ENCODE peak calls at places on chromosome 16, in ten cellular contexts. One of them, this sample, is unnamed.

GRCh38 chr16:17416461-17417221 is 54.1 kb downstream of the XYLT1 start:
- DNase-seq in ovary: no peak
- DNase-seq in A549: no peak
- DNase-seq in heart left ventricle: no peak
- DNase-seq in tibial nerve: no peak
- DNase-seq in HCT116: no peak
- DNase-seq in right lobe of liver: no peak
- DNase-seq in IMR-90: peak
- DNase-seq in stomach: no peak
- DNase-seq in NB4: peak
- DNase-seq in this sample: no peak

GRCh38 chr16:9033125-9033830 is 58.2 kb upstream of the HAPSTR1 start:
- DNase-seq in ovary: peak
- DNase-seq in A549: peak
- DNase-seq in heart left ventricle: no peak
- DNase-seq in tibial nerve: no peak
- DNase-seq in HCT116: peak
- DNase-seq in right lobe of liver: peak
- DNase-seq in IMR-90: peak
- DNase-seq in stomach: peak
- DNase-seq in NB4: peak
- DNase-seq in this sample: no peak

GRCh38 chr16:86566601-86566965 is at the start of gene FOXC2:
- DNase-seq in ovary: peak
- DNase-seq in A549: peak
- DNase-seq in heart left ventricle: peak
- DNase-seq in tibial nerve: peak
- DNase-seq in HCT116: no peak
- DNase-seq in right lobe of liver: no peak
- DNase-seq in IMR-90: peak
- DNase-seq in stomach: peak
- DNase-seq in NB4: no peak
- DNase-seq in this sample: peak

GRCh38 chr16:11303405-11304138 is 22.4 kb upstream of the PRM1 start:
- DNase-seq in ovary: no peak
- DNase-seq in A549: no peak
- DNase-seq in heart left ventricle: no peak
- DNase-seq in tibial nerve: no peak
- DNase-seq in HCT116: no peak
- DNase-seq in right lobe of liver: no peak
- DNase-seq in IMR-90: no peak
- DNase-seq in stomach: peak
- DNase-seq in NB4: no peak
- DNase-seq in this sample: no peak

GRCh38 chr16:66342294-66342900 is 24.1 kb upstream of the CDH5 start:
- DNase-seq in ovary: no peak
- DNase-seq in A549: peak
- DNase-seq in heart left ventricle: no peak
- DNase-seq in tibial nerve: no peak
- DNase-seq in HCT116: no peak
- DNase-seq in right lobe of liver: no peak
- DNase-seq in IMR-90: no peak
- DNase-seq in stomach: no peak
- DNase-seq in NB4: peak
- DNase-seq in this sample: no peak

GRCh38 chr16:9859706-9860105 is 322.5 kb downstream of the GRIN2A start:
- DNase-seq in ovary: no peak
- DNase-seq in A549: no peak
- DNase-seq in heart left ventricle: no peak
- DNase-seq in tibial nerve: no peak
- DNase-seq in HCT116: no peak
- DNase-seq in right lobe of liver: no peak
- DNase-seq in IMR-90: no peak
- DNase-seq in stomach: no peak
- DNase-seq in NB4: no peak
- DNase-seq in this sample: no peak

GRCh38 chr16:21169249-21169981 is 10.9 kb downstream of the LDAF1 start:
- DNase-seq in ovary: no peak
- DNase-seq in A549: no peak
- DNase-seq in heart left ventricle: no peak
- DNase-seq in tibial nerve: no peak
- DNase-seq in HCT116: no peak
- DNase-seq in right lobe of liver: no peak
- DNase-seq in IMR-90: peak
- DNase-seq in stomach: no peak
- DNase-seq in NB4: no peak
- DNase-seq in this sample: no peak

GRCh38 chr16:67026570-67026969 is 2.4 kb upstream of the CBFB start:
- DNase-seq in ovary: no peak
- DNase-seq in A549: no peak
- DNase-seq in heart left ventricle: no peak
- DNase-seq in tibial nerve: no peak
- DNase-seq in HCT116: no peak
- DNase-seq in right lobe of liver: peak
- DNase-seq in IMR-90: no peak
- DNase-seq in stomach: no peak
- DNase-seq in NB4: no peak
- DNase-seq in this sample: no peak

GRCh38 chr16:14289692-14290340 is 218.7 kb downstream of the MRTFB start:
- DNase-seq in ovary: no peak
- DNase-seq in A549: peak
- DNase-seq in heart left ventricle: no peak
- DNase-seq in tibial nerve: no peak
- DNase-seq in HCT116: peak
- DNase-seq in right lobe of liver: peak
- DNase-seq in IMR-90: peak
- DNase-seq in stomach: peak
- DNase-seq in NB4: peak
- DNase-seq in this sample: peak

DNA sequence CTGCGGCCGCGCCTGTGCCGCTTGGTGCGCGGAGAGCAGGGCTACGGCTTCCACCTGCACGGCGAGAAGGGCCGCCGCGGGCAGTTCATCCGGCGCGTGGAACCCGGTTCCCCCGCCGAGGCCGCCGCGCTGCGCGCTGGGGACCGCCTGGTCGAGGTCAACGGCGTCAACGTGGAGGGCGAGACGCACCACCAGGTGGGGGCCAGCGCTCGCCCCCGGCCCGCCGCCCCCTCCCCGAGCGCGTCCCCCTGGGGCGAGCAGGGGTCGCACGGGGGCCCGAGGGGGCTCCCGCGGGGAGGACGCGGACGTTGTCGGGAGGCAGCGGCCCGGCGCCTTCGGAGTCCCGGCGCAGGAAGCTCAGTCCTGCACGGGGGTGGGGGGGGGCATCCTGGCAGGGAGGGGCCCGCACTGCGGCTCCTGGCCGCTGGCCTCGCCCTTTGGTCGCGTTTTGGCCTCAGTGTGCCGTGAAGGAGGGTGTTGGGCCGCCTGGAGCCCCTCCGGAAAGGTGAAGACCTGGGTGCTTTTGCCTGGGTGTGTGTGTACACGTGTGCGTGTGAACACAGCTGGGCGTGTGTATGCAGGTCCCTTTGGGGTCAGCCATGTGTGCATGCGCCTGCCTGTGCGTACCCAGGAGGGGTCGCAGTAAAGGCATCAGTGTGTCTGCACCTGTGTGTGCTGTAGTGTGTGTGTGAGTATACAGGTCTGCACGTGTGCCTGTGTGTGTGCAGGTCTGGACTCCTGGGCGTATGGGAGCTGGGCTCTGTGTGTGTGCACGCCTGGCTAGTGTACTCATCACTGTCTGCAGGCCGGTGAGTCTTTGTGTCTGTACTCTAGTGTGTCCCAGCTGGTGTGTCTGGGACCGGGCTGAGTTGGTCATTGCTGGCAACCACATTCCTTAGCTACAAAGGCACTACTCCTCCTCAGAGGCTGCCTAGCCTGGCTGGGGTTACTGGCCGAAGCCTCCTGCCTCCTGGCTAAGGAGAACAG is 615 bp downstream of the NHERF2 start:
- DNase-seq in ovary: no peak
- DNase-seq in A549: no peak
- DNase-seq in heart left ventricle: no peak
- DNase-seq in tibial nerve: no peak
- DNase-seq in HCT116: no peak
- DNase-seq in right lobe of liver: peak
- DNase-seq in IMR-90: peak
- DNase-seq in stomach: no peak
- DNase-seq in NB4: no peak
- DNase-seq in this sample: no peak
- H3K4me3 ChIP-seq in ovary: peak
- H3K4me3 ChIP-seq in A549: peak
- H3K4me3 ChIP-seq in heart left ventricle: peak
- H3K4me3 ChIP-seq in tibial nerve: peak
- H3K4me3 ChIP-seq in HCT116: peak
- H3K4me3 ChIP-seq in right lobe of liver: peak
- H3K4me3 ChIP-seq in IMR-90: peak
- H3K4me3 ChIP-seq in stomach: peak
- H3K4me3 ChIP-seq in NB4: no peak
- H3K4me3 ChIP-seq in this sample: peak

DNA sequence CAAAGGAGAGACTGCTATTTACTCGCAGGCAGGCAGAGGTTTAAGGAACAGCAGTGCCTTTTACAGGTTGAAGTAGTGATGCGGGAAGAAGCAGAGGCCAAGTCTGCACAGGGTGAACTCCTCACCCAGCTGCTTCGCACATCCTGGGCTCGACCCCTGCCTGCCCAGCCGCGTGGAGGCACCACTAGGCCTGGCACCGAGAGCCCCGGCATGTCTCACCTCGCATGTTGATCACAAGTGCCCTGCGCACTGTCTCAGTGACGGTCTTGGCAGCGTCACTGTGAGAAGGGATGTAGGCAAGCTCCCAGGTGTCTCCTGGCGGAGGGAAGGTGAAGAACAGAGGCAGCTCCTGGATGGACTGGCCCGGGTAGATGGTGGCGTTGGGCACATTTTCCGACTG is 14.7 kb downstream of the ABCA3 start:
- DNase-seq in ovary: no peak
- DNase-seq in A549: no peak
- DNase-seq in heart left ventricle: no peak
- DNase-seq in tibial nerve: no peak
- DNase-seq in HCT116: no peak
- DNase-seq in right lobe of liver: no peak
- DNase-seq in IMR-90: no peak
- DNase-seq in stomach: no peak
- DNase-seq in NB4: no peak
- DNase-seq in this sample: no peak
- TF ChIP-seq POLR2A in ovary: no peak
- TF ChIP-seq POLR2A in A549: no peak
- TF ChIP-seq POLR2A in heart left ventricle: no peak
- TF ChIP-seq POLR2A in tibial nerve: no peak
- TF ChIP-seq POLR2A in HCT116: no peak
- TF ChIP-seq POLR2A in right lobe of liver: no peak
- TF ChIP-seq POLR2A in IMR-90: no peak
- TF ChIP-seq POLR2A in stomach: no peak
- TF ChIP-seq POLR2A in NB4: no peak
- TF ChIP-seq POLR2A in this sample: no peak

DNA sequence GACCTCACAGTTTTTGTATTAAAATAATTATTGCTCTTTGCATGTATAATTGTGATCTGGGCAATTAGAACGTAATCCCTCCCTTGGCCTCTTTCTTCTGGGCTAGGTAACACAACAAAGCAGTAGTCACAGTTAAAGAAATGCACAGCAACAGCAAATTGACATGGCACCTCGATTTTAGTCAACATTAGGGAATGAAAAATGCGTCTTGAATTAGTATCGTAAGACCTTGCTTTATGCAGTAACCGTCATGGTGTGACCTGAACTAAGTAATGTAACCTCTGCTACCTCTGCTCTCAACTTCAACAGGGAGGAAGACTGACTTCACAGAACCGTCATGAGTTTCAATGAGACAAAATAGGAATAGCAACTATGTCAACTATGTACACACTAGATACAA is 265.4 kb upstream of the MAF start:
- DNase-seq in ovary: no peak
- DNase-seq in A549: no peak
- DNase-seq in heart left ventricle: no peak
- DNase-seq in tibial nerve: no peak
- DNase-seq in HCT116: no peak
- DNase-seq in right lobe of liver: no peak
- DNase-seq in IMR-90: no peak
- DNase-seq in stomach: no peak
- DNase-seq in NB4: no peak
- DNase-seq in this sample: no peak
- TF ChIP-seq CTCF in ovary: no peak
- TF ChIP-seq CTCF in A549: no peak
- TF ChIP-seq CTCF in heart left ventricle: no peak
- TF ChIP-seq CTCF in tibial nerve: no peak
- TF ChIP-seq CTCF in HCT116: no peak
- TF ChIP-seq CTCF in right lobe of liver: no peak
- TF ChIP-seq CTCF in IMR-90: no peak
- TF ChIP-seq CTCF in stomach: no peak
- TF ChIP-seq CTCF in NB4: no peak
- TF ChIP-seq CTCF in this sample: no peak

GRCh38 chr16:1915732-1916653 is 2.2 kb downstream of the HS3ST6 start:
- DNase-seq in ovary: no peak
- DNase-seq in A549: no peak
- DNase-seq in heart left ventricle: no peak
- DNase-seq in tibial nerve: no peak
- DNase-seq in HCT116: no peak
- DNase-seq in right lobe of liver: no peak
- DNase-seq in IMR-90: no peak
- DNase-seq in stomach: no peak
- DNase-seq in NB4: no peak
- DNase-seq in this sample: no peak

GRCh38 chr16:1917665-1918111 is 527 bp downstream of the HS3ST6 start:
- DNase-seq in ovary: no peak
- DNase-seq in A549: no peak
- DNase-seq in heart left ventricle: no peak
- DNase-seq in tibial nerve: no peak
- DNase-seq in HCT116: no peak
- DNase-seq in right lobe of liver: no peak
- DNase-seq in IMR-90: no peak
- DNase-seq in stomach: no peak
- DNase-seq in NB4: no peak
- DNase-seq in this sample: no peak

GRCh38 chr16:1918312-1918889 is at the start of gene HS3ST6:
- DNase-seq in ovary: no peak
- DNase-seq in A549: no peak
- DNase-seq in heart left ventricle: no peak
- DNase-seq in tibial nerve: no peak
- DNase-seq in HCT116: no peak
- DNase-seq in right lobe of liver: no peak
- DNase-seq in IMR-90: no peak
- DNase-seq in stomach: no peak
- DNase-seq in NB4: no peak
- DNase-seq in this sample: no peak

GRCh38 chr16:1916654-1916990 is 1.6 kb downstream of the HS3ST6 start:
- DNase-seq in ovary: no peak
- DNase-seq in A549: no peak
- DNase-seq in heart left ventricle: no peak
- DNase-seq in tibial nerve: no peak
- DNase-seq in HCT116: no peak
- DNase-seq in right lobe of liver: no peak
- DNase-seq in IMR-90: no peak
- DNase-seq in stomach: no peak
- DNase-seq in NB4: no peak
- DNase-seq in this sample: no peak

GRCh38 chr16:1917056-1917664 is 1.1 kb downstream of the HS3ST6 start:
- DNase-seq in ovary: no peak
- DNase-seq in A549: no peak
- DNase-seq in heart left ventricle: no peak
- DNase-seq in tibial nerve: no peak
- DNase-seq in HCT116: no peak
- DNase-seq in right lobe of liver: no peak
- DNase-seq in IMR-90: no peak
- DNase-seq in stomach: no peak
- DNase-seq in NB4: no peak
- DNase-seq in this sample: no peak
- H3K4me3 ChIP-seq in ovary: no peak
- H3K4me3 ChIP-seq in A549: peak
- H3K4me3 ChIP-seq in heart left ventricle: no peak
- H3K4me3 ChIP-seq in tibial nerve: no peak
- H3K4me3 ChIP-seq in HCT116: no peak
- H3K4me3 ChIP-seq in right lobe of liver: no peak
- H3K4me3 ChIP-seq in IMR-90: no peak
- H3K4me3 ChIP-seq in stomach: no peak
- H3K4me3 ChIP-seq in NB4: no peak
- H3K4me3 ChIP-seq in this sample: peak

This sample was measured in lower leg skin.